ENCODE peak calls at places on chromosome 16, in five cellular contexts. One of them, this sample, is unnamed.

GRCh38 chr16:56662357-56663354 is 4.9 kb downstream of the MT1F start:
- ATAC-seq in A549: no peak
- ATAC-seq in GM12878: no peak
- ATAC-seq in HepG2: no peak
- ATAC-seq in upper lobe of left lung: no peak
- ATAC-seq in this sample: no peak

GRCh38 chr16:81632392-81633146 is 146.5 kb upstream of the PLCG2 start:
- ATAC-seq in A549: peak
- ATAC-seq in GM12878: no peak
- ATAC-seq in HepG2: no peak
- ATAC-seq in upper lobe of left lung: peak
- ATAC-seq in this sample: no peak

GRCh38 chr16:70460737-70461261 is 6.4 kb downstream of the FCSK start:
- ATAC-seq in A549: peak
- ATAC-seq in GM12878: peak
- ATAC-seq in HepG2: peak
- ATAC-seq in upper lobe of left lung: peak
- ATAC-seq in this sample: no peak

GRCh38 chr16:3578610-3579551 is 1.7 kb upstream of the NLRC3 start:
- ATAC-seq in A549: no peak
- ATAC-seq in GM12878: peak
- ATAC-seq in HepG2: peak
- ATAC-seq in upper lobe of left lung: no peak
- ATAC-seq in this sample: no peak

GRCh38 chr16:2170587-2171435 is 15.2 kb downstream of the TRAF7 start:
- ATAC-seq in A549: no peak
- ATAC-seq in GM12878: no peak
- ATAC-seq in HepG2: no peak
- ATAC-seq in upper lobe of left lung: no peak
- ATAC-seq in this sample: peak

GRCh38 chr16:87688876-87689815 is 76.6 kb downstream of the KLHDC4 start:
- ATAC-seq in A549: no peak
- ATAC-seq in GM12878: no peak
- ATAC-seq in HepG2: peak
- ATAC-seq in upper lobe of left lung: no peak
- ATAC-seq in this sample: no peak

GRCh38 chr16:62831235-62831634 is 795.0 kb upstream of the CDH8 start:
- ATAC-seq in A549: no peak
- ATAC-seq in GM12878: no peak
- ATAC-seq in HepG2: no peak
- ATAC-seq in upper lobe of left lung: no peak
- ATAC-seq in this sample: no peak

GRCh38 chr16:27880312-27880711 is 183.2 kb downstream of the GSG1L start:
- ATAC-seq in A549: no peak
- ATAC-seq in GM12878: no peak
- ATAC-seq in HepG2: no peak
- ATAC-seq in upper lobe of left lung: no peak
- ATAC-seq in this sample: no peak

GRCh38 chr16:85415196-85415988 is 197.7 kb upstream of the GSE1 start:
- ATAC-seq in A549: no peak
- ATAC-seq in GM12878: no peak
- ATAC-seq in HepG2: no peak
- ATAC-seq in upper lobe of left lung: no peak
- ATAC-seq in this sample: no peak

GRCh38 chr16:82699711-82700495 is 73.1 kb downstream of the CDH13 start:
- ATAC-seq in A549: no peak
- ATAC-seq in GM12878: no peak
- ATAC-seq in HepG2: no peak
- ATAC-seq in upper lobe of left lung: no peak
- ATAC-seq in this sample: peak

GRCh38 chr16:89737341-89738071 is 16.2 kb downstream of the ZNF276 start:
- ATAC-seq in A549: no peak
- ATAC-seq in GM12878: peak
- ATAC-seq in HepG2: no peak
- ATAC-seq in upper lobe of left lung: no peak
- ATAC-seq in this sample: no peak

GRCh38 chr16:77499373-77500285 is 64.8 kb upstream of the ADAMTS18 start:
- ATAC-seq in A549: peak
- ATAC-seq in GM12878: no peak
- ATAC-seq in HepG2: no peak
- ATAC-seq in upper lobe of left lung: no peak
- ATAC-seq in this sample: peak

GRCh38 chr16:85610059-85610445 is 3.1 kb upstream of the GSE1 start:
- ATAC-seq in A549: no peak
- ATAC-seq in GM12878: no peak
- ATAC-seq in HepG2: no peak
- ATAC-seq in upper lobe of left lung: no peak
- ATAC-seq in this sample: no peak

GRCh38 chr16:4498546-4499195 is 22.5 kb downstream of the HMOX2 start:
- ATAC-seq in A549: no peak
- ATAC-seq in GM12878: no peak
- ATAC-seq in HepG2: no peak
- ATAC-seq in upper lobe of left lung: no peak
- ATAC-seq in this sample: no peak

GRCh38 chr16:15946257-15947044 is 3.0 kb upstream of the ABCC1 start:
- ATAC-seq in A549: peak
- ATAC-seq in GM12878: no peak
- ATAC-seq in HepG2: peak
- ATAC-seq in upper lobe of left lung: no peak
- ATAC-seq in this sample: no peak

GRCh38 chr16:55471448-55472097 is 7.4 kb upstream of the MMP2 start:
- ATAC-seq in A549: peak
- ATAC-seq in GM12878: peak
- ATAC-seq in HepG2: no peak
- ATAC-seq in upper lobe of left lung: no peak
- ATAC-seq in this sample: peak

GRCh38 chr16:57303021-57303909 is 18.8 kb upstream of the PLLP start:
- ATAC-seq in A549: no peak
- ATAC-seq in GM12878: no peak
- ATAC-seq in HepG2: no peak
- ATAC-seq in upper lobe of left lung: no peak
- ATAC-seq in this sample: no peak

GRCh38 chr16:1458977-1459341 is 14.6 kb upstream of the CCDC154 start:
- ATAC-seq in A549: peak
- ATAC-seq in GM12878: peak
- ATAC-seq in HepG2: no peak
- ATAC-seq in upper lobe of left lung: no peak
- ATAC-seq in this sample: no peak

GRCh38 chr16:47037746-47038458 is 64.4 kb upstream of the DNAJA2 start:
- ATAC-seq in A549: peak
- ATAC-seq in GM12878: peak
- ATAC-seq in HepG2: peak
- ATAC-seq in upper lobe of left lung: peak
- ATAC-seq in this sample: peak

GRCh38 chr16:83715217-83715920 is 92.4 kb upstream of the HSBP1 start:
- ATAC-seq in A549: no peak
- ATAC-seq in GM12878: no peak
- ATAC-seq in HepG2: peak
- ATAC-seq in upper lobe of left lung: peak
- ATAC-seq in this sample: no peak

GRCh38 chr16:12833939-12834338 is 30.3 kb upstream of the CPPED1 start:
- ATAC-seq in A549: peak
- ATAC-seq in GM12878: no peak
- ATAC-seq in HepG2: peak
- ATAC-seq in upper lobe of left lung: no peak
- ATAC-seq in this sample: no peak

GRCh38 chr16:88372522-88372921 is 10.2 kb upstream of the ZNF469 start:
- ATAC-seq in A549: no peak
- ATAC-seq in GM12878: no peak
- ATAC-seq in HepG2: no peak
- ATAC-seq in upper lobe of left lung: no peak
- ATAC-seq in this sample: no peak

GRCh38 chr16:4212207-4212933 is 29.5 kb downstream of the SRL start:
- ATAC-seq in A549: peak
- ATAC-seq in GM12878: no peak
- ATAC-seq in HepG2: peak
- ATAC-seq in upper lobe of left lung: peak
- ATAC-seq in this sample: no peak

GRCh38 chr16:53924311-53924860 is 220.4 kb downstream of the FTO start:
- ATAC-seq in A549: no peak
- ATAC-seq in GM12878: no peak
- ATAC-seq in HepG2: no peak
- ATAC-seq in upper lobe of left lung: no peak
- ATAC-seq in this sample: no peak

GRCh38 chr16:8346291-8346690 is 244.0 kb downstream of the TMEM114 start:
- ATAC-seq in A549: no peak
- ATAC-seq in GM12878: no peak
- ATAC-seq in HepG2: no peak
- ATAC-seq in upper lobe of left lung: no peak
- ATAC-seq in this sample: no peak

GRCh38 chr16:70496513-70496912 is 26.8 kb downstream of the COG4 start:
- ATAC-seq in A549: no peak
- ATAC-seq in GM12878: no peak
- ATAC-seq in HepG2: no peak
- ATAC-seq in upper lobe of left lung: no peak
- ATAC-seq in this sample: no peak

GRCh38 chr16:15450624-15451023 is 16.2 kb downstream of the BMERB1 start:
- ATAC-seq in A549: no peak
- ATAC-seq in GM12878: no peak
- ATAC-seq in HepG2: no peak
- ATAC-seq in upper lobe of left lung: no peak
- ATAC-seq in this sample: peak

GRCh38 chr16:81310045-81310644 is 4.6 kb upstream of the GAN start:
- ATAC-seq in A549: no peak
- ATAC-seq in GM12878: no peak
- ATAC-seq in HepG2: no peak
- ATAC-seq in upper lobe of left lung: no peak
- ATAC-seq in this sample: no peak

DNA sequence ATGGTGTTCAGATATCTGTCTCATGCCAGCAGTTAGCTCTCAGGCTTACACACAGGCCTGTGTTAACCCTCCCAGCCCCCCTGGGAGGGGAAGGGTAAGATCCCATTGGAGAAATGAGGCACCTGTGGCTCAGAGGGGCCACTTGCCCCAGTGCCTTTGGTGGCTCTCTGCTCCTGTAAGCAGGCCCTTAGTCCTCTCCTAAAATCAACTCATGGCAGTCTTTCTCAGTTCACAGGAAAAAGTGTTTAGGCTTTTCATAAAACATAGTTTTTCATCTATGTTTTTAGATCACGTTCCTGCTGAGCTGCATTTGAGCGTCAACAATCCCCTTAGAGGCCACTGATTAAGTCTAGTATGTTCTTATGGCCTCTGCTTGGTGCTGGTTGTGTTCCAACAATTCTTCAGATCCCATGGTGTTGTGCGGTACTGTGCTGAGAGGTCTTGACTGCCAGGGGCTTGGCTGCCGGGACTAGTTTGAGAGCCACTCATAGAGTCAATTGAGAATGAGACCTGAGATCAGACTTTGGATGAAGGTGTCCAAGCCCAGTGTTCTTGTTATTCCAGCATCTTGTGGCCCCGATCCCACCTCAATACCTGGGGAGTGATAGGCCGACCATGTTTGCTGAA is 10.6 kb downstream of the TAOK2 start:
- ATAC-seq in A549: no peak
- ATAC-seq in GM12878: no peak
- ATAC-seq in HepG2: no peak
- ATAC-seq in upper lobe of left lung: peak
- ATAC-seq in this sample: no peak
- TF ChIP-seq CTCF in A549: no peak
- TF ChIP-seq CTCF in GM12878: no peak
- TF ChIP-seq CTCF in HepG2: no peak
- TF ChIP-seq CTCF in upper lobe of left lung: no peak
- TF ChIP-seq CTCF in this sample: no peak

GRCh38 chr16:23678430-23679273 is at the start of gene PLK1:
- ATAC-seq in A549: peak
- ATAC-seq in GM12878: peak
- ATAC-seq in HepG2: peak
- ATAC-seq in upper lobe of left lung: peak
- ATAC-seq in this sample: peak
- TF ChIP-seq EP300 in A549: no peak
- TF ChIP-seq EP300 in GM12878: no peak
- TF ChIP-seq EP300 in HepG2: peak
- TF ChIP-seq EP300 in upper lobe of left lung: no peak
- TF ChIP-seq EP300 in this sample: no peak

DNA sequence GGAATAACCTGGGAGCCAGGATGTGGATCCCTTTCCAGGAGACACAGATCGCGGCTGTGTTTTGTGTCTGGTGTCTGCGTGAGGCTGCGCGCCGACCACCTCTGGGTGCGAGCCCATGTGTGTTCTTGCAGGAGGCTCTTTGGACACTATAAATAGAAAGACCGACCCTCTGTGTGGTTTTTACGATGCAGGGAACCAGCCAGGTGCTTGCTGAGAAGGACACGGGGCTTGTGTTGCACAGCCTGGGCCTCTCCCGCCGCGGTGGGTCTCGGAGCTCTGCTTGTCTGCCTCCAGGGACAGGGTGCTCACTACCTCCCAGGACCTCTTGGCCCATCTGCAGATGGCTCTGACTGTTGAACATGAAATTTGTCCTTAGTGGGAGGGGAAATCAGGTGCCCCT is 505 bp upstream of the STX1B start:
- ATAC-seq in A549: no peak
- ATAC-seq in GM12878: no peak
- ATAC-seq in HepG2: no peak
- ATAC-seq in upper lobe of left lung: peak
- ATAC-seq in this sample: no peak
- H3K4me3 ChIP-seq in A549: no peak
- H3K4me3 ChIP-seq in GM12878: no peak
- H3K4me3 ChIP-seq in HepG2: no peak
- H3K4me3 ChIP-seq in upper lobe of left lung: no peak
- H3K4me3 ChIP-seq in this sample: no peak

GRCh38 chr16:65743558-65743957 is 621.7 kb upstream of the CDH11 start:
- ATAC-seq in A549: no peak
- ATAC-seq in GM12878: no peak
- ATAC-seq in HepG2: no peak
- ATAC-seq in upper lobe of left lung: no peak
- ATAC-seq in this sample: no peak

GRCh38 chr16:65744401-65744800 is 622.1 kb upstream of the CDH5 start:
- ATAC-seq in A549: no peak
- ATAC-seq in GM12878: no peak
- ATAC-seq in HepG2: no peak
- ATAC-seq in upper lobe of left lung: no peak
- ATAC-seq in this sample: no peak

GRCh38 chr16:65749566-65749965 is 616.9 kb upstream of the CDH5 start:
- ATAC-seq in A549: no peak
- ATAC-seq in GM12878: no peak
- ATAC-seq in HepG2: no peak
- ATAC-seq in upper lobe of left lung: no peak
- ATAC-seq in this sample: no peak

GRCh38 chr16:65745201-65745600 is 621.3 kb upstream of the CDH5 start:
- ATAC-seq in A549: no peak
- ATAC-seq in GM12878: no peak
- ATAC-seq in HepG2: no peak
- ATAC-seq in upper lobe of left lung: no peak
- ATAC-seq in this sample: no peak

GRCh38 chr16:65746941-65747340 is 619.5 kb upstream of the CDH5 start:
- ATAC-seq in A549: no peak
- ATAC-seq in GM12878: no peak
- ATAC-seq in HepG2: no peak
- ATAC-seq in upper lobe of left lung: no peak
- ATAC-seq in this sample: no peak
- TF ChIP-seq CTCF in A549: no peak
- TF ChIP-seq CTCF in GM12878: no peak
- TF ChIP-seq CTCF in HepG2: no peak
- TF ChIP-seq CTCF in upper lobe of left lung: no peak
- TF ChIP-seq CTCF in this sample: no peak